ENCODE peak calls at places on chromosomes 12 and 14, in nine cellular contexts. A, B, J, E, V, L, I, N and Z are unnamed samples.
A peak's percentile ranks its signal among the peaks of the same experiment; 100 is the strongest.

GRCh38 chr12:54287316-54288157 is 7.0 kb downstream of the HNRNPA1 start:
- DNase-seq in A (no peak), B (no peak), J (no peak), E (no peak), V (no peak), L (no peak), I (no peak), N (no peak), Z (no peak)

GRCh38 chr12:62581288-62582064 is 114.8 kb downstream of the MON2 start:
- DNase-seq in A (peak; percentile 38), B (no peak), J (no peak), E (peak; percentile 40), V (no peak), L (no peak), I (no peak), N (no peak), Z (peak; percentile 56)

GRCh38 chr12:104588048-104588942 is 131.5 kb downstream of the CHST11 start:
- DNase-seq in A (peak; percentile 89), B (no peak), J (no peak), E (peak; percentile 68), V (no peak), L (no peak), I (no peak), N (no peak), Z (no peak)

GRCh38 chr12:113929312-113929989 is 36.7 kb downstream of the RBM19 start:
- DNase-seq in A (no peak), B (no peak), J (no peak), E (no peak), V (no peak), L (no peak), I (no peak), N (no peak), Z (no peak)

GRCh38 chr14:21068521-21069387 is 1.4 kb upstream of the ARHGEF40 start:
- DNase-seq in A (peak; percentile 36), B (peak; percentile 86), J (no peak), E (peak; percentile 73), V (peak; percentile 63), L (peak; percentile 65), I (no peak), N (peak; percentile 83), Z (no peak)

GRCh38 chr14:36863271-36863670 is 201.6 kb downstream of the PAX9 start:
- DNase-seq in A (no peak), B (no peak), J (no peak), E (no peak), V (no peak), L (no peak), I (no peak), N (no peak), Z (no peak)

GRCh38 chr12:89225401-89225800 is 126.9 kb downstream of the DUSP6 start:
- DNase-seq in A (peak; percentile 81), B (peak; percentile 71), J (no peak), E (no peak), V (no peak), L (no peak), I (no peak), N (no peak), Z (no peak)

GRCh38 chr14:35044939-35045797 is 904 bp upstream of the FAM177A1 start:
- DNase-seq in A (no peak), B (no peak), J (no peak), E (no peak), V (no peak), L (no peak), I (no peak), N (no peak), Z (no peak)

GRCh38 chr12:51811203-51811805 is 37.2 kb downstream of the FIGNL2 start:
- DNase-seq in A (no peak), B (no peak), J (no peak), E (no peak), V (no peak), L (no peak), I (no peak), N (no peak), Z (no peak)

GRCh38 chr12:91406920-91407341 is 224.3 kb upstream of the DCN start:
- DNase-seq in A (peak; percentile 13), B (no peak), J (no peak), E (peak; percentile 20), V (no peak), L (no peak), I (no peak), N (no peak), Z (no peak)

GRCh38 chr12:91902860-91903683 is 242.6 kb downstream of the BTG1 start:
- DNase-seq in A (no peak), B (no peak), J (no peak), E (no peak), V (no peak), L (no peak), I (no peak), N (no peak), Z (no peak)

GRCh38 chr12:110816248-110816647 is 30.5 kb upstream of the CCDC63 start:
- DNase-seq in A (no peak), B (no peak), J (no peak), E (no peak), V (no peak), L (no peak), I (no peak), N (no peak), Z (no peak)

GRCh38 chr12:24425601-24425970 is 476.1 kb upstream of the SOX5 start:
- DNase-seq in A (no peak), B (no peak), J (no peak), E (no peak), V (no peak), L (no peak), I (no peak), N (no peak), Z (no peak)

GRCh38 chr14:29716150-29716549 is 211.5 kb downstream of the PRKD1 start:
- DNase-seq in A (no peak), B (no peak), J (no peak), E (no peak), V (no peak), L (no peak), I (no peak), N (no peak), Z (no peak)

GRCh38 chr14:103847954-103848719 is 762 bp upstream of the PPP1R13B start:
- DNase-seq in A (no peak), B (peak; percentile 87), J (no peak), E (no peak), V (no peak), L (peak; percentile 89), I (no peak), N (peak; percentile 74), Z (peak; percentile 46)

GRCh38 chr12:104504151-104504550 is 47.4 kb downstream of the CHST11 start:
- DNase-seq in A (no peak), B (no peak), J (no peak), E (no peak), V (no peak), L (no peak), I (no peak), N (no peak), Z (no peak)

GRCh38 chr12:52300796-52301691 is 9.7 kb upstream of the KRT81 start:
- DNase-seq in A (no peak), B (peak; percentile 34), J (no peak), E (no peak), V (no peak), L (no peak), I (no peak), N (peak; percentile 36), Z (no peak)

GRCh38 chr12:110073049-110073831 is 24.9 kb upstream of the C12orf76 start:
- DNase-seq in A (no peak), B (peak; percentile 76), J (no peak), E (no peak), V (peak; percentile 24), L (no peak), I (no peak), N (peak; percentile 84), Z (no peak)

GRCh38 chr14:44168566-44168965 is 338.5 kb downstream of the FSCB start:
- DNase-seq in A (no peak), B (no peak), J (no peak), E (no peak), V (no peak), L (no peak), I (no peak), N (no peak), Z (no peak)

GRCh38 chr14:87368751-87369150 is 624.2 kb downstream of the GALC start:
- DNase-seq in A (no peak), B (no peak), J (no peak), E (no peak), V (no peak), L (no peak), I (no peak), N (no peak), Z (no peak)
- TF ChIP-seq POLR2A in A (no peak), B (no peak), J (no peak), E (no peak), V (no peak), L (no peak), I (no peak), N (no peak), Z (no peak)

DNA sequence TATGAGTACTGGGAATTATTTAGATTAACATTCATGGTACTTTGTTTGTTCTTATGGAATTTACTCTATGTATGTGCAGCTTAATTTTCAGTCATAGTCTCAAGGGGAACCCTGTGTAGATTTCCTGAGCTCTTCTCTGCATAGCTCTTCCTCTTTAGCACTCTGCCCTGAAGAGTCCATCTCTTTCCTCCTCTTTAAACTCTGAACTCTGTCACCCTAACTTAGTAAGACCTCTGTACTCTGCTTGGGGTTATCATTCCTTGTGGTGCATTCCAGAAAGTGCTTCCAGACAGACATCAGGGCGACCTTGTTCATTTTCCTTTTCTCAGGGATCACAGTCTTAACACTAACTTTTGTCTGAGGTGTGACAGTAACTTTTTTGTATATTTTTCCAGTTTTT is 179.2 kb downstream of the RAD51B start:
- DNase-seq in A (no peak), B (no peak), J (no peak), E (no peak), V (no peak), L (no peak), I (no peak), N (no peak), Z (no peak)
- TF ChIP-seq CTCF in A (no peak), B (no peak), J (no peak), E (no peak), V (no peak), L (no peak), I (no peak), N (no peak), Z (no peak)

DNA sequence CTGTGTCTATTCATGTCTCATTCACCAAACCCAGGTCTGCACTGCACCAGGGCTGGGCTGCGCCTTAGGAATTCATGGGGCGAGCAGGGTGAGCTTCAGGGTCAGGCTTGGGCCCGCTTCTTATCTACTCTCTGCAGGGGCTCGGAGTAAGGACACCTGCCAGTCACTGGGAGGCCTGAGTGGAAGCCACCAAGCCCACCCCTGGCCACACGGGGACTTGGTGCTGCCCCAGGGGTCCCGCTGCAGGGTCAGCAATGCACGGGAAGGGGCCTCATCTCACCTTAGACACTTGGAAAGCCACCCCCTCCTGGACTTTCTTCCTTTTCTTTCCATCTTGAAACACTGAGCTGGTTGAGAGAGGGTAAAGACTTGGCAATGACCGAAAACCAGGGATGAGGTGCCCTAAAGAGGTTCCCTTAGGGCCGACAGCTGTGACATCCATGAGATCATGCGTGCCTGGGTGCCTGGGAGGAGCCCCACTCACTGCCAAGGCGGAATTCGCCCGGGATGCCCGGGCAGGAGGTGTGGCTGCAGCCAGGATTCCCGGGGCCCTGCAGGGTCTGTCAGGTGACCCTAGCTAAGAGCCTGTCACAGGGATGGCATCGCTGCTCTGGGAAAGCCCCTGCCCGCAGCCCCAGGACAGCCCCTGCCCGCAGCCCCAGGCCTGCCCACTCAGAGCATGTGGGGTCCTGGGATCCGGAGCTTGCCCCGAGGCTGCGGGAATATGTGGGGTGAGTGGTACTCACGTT is 45.5 kb upstream of the EML1 start:
- DNase-seq in A (no peak), B (peak; percentile 47), J (no peak), E (no peak), V (no peak), L (no peak), I (no peak), N (no peak), Z (no peak)
- H3K4me1 ChIP-seq in A (peaks cover 6% of the 10 kb centered on the region), B (peaks cover 14% of the 10 kb centered on the region), J (peaks cover 87% of the 10 kb centered on the region), E (peaks cover 29% of the 10 kb centered on the region), V (peaks cover 20% of the 10 kb centered on the region), L (peaks cover 20% of the 10 kb centered on the region), I (peaks cover 8% of the 10 kb centered on the region), N (peaks cover 57% of the 10 kb centered on the region), Z (peaks cover 62% of the 10 kb centered on the region)

GRCh38 chr12:4991373-4991772 is 52.3 kb upstream of the KCNA5 start:
- DNase-seq in A (no peak), B (no peak), J (no peak), E (no peak), V (no peak), L (no peak), I (no peak), N (no peak), Z (no peak)
- TF ChIP-seq POLR2A in A (no peak), B (no peak), J (no peak), E (no peak), V (no peak), L (no peak), I (no peak), N (no peak), Z (no peak)